ENCODE peak calls at places on chromosomes 1 and 21, in seven cellular contexts. X, O, S, A, K, Z and D are unnamed samples.

GRCh38 chr1:10530756-10531155 is 56.0 kb downstream of the PEX14 start:
- DNase-seq in X (no peak), O (peak), S (no peak), A (no peak), K (no peak), Z (no peak), D (no peak)

GRCh38 chr1:11919621-11920020 is 6.6 kb downstream of the KIAA2013 start:
- DNase-seq in X (no peak), O (no peak), S (no peak), A (no peak), K (no peak), Z (no peak), D (no peak)

GRCh38 chr1:90614872-90615271 is 102.2 kb downstream of the BARHL2 start:
- DNase-seq in X (peak), O (no peak), S (peak), A (no peak), K (no peak), Z (no peak), D (no peak)

GRCh38 chr1:216223521-216223920 is 199.7 kb downstream of the USH2A start:
- DNase-seq in X (no peak), O (peak), S (no peak), A (no peak), K (no peak), Z (no peak), D (no peak)

GRCh38 chr1:94284481-94284880 is 47.1 kb upstream of the ARHGAP29 start:
- DNase-seq in X (no peak), O (peak), S (no peak), A (no peak), K (no peak), Z (no peak), D (no peak)

GRCh38 chr1:35564884-35565741 is 7.5 kb downstream of the NCDN start:
- DNase-seq in X (no peak), O (no peak), S (no peak), A (no peak), K (no peak), Z (no peak), D (no peak)

GRCh38 chr21:43343992-43344886 is 82.7 kb downstream of the SIK1 start:
- DNase-seq in X (no peak), O (no peak), S (peak), A (no peak), K (no peak), Z (no peak), D (no peak)

GRCh38 chr1:11704226-11704619 is 12.7 kb downstream of the DRAXIN start:
- DNase-seq in X (peak), O (no peak), S (no peak), A (no peak), K (no peak), Z (peak), D (no peak)

GRCh38 chr1:81600878-81601658 is 199.7 kb upstream of the ADGRL2 start:
- DNase-seq in X (no peak), O (no peak), S (no peak), A (no peak), K (no peak), Z (no peak), D (no peak)

GRCh38 chr1:243930822-243931671 is 81.0 kb upstream of the AKT3 start:
- DNase-seq in X (peak), O (no peak), S (no peak), A (no peak), K (no peak), Z (peak), D (no peak)

GRCh38 chr1:167520711-167521206 is 2.4 kb upstream of the CD247 start:
- DNase-seq in X (peak), O (no peak), S (no peak), A (no peak), K (no peak), Z (no peak), D (peak)

GRCh38 chr1:101704895-101705294 is 291.8 kb downstream of the OLFM3 start:
- DNase-seq in X (peak), O (no peak), S (no peak), A (no peak), K (no peak), Z (no peak), D (no peak)

GRCh38 chr1:50857702-50858101 is 102.4 kb downstream of the FAF1 start:
- DNase-seq in X (no peak), O (no peak), S (no peak), A (no peak), K (no peak), Z (no peak), D (no peak)

GRCh38 chr1:212797681-212798080 is 6.0 kb downstream of the TATDN3 start:
- DNase-seq in X (no peak), O (peak), S (no peak), A (no peak), K (no peak), Z (no peak), D (no peak)

DNA sequence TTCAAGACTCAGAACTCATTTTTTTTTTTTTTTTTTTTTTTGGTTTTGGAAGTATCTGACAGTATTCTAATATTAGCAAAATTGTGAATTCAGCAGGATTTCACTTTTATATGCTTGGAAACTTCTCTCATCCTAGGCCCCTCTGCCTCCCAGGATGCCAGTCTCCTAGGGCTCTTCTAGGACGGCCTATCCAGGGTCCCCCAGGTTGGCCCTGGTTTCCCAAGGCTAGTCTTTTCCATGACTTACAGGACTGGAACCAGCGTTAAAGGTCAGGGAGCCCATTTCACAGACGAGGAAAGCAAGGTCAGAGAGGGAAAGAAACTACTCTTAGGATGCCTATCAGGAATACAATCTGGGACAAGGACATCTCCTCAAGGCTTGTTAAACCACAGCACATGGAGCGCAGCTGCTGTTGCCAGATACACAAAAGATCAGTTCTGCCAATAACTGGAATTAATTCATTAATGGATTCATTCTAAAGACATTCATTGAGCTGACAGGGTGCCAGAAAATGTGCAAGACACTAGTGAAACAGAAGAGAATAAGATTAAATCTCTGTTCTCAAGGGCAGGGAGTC is 412.6 kb downstream of the PTPRU start:
- DNase-seq in X (no peak), O (no peak), S (no peak), A (no peak), K (no peak), Z (no peak), D (no peak)
- H3K4me2 ChIP-seq in X (no peak), O (no peak), S (peak), A (no peak), K (peak), Z (no peak), D (no peak)

GRCh38 chr1:236484310-236484971 is 39.3 kb upstream of the LGALS8 start:
- DNase-seq in X (no peak), O (no peak), S (no peak), A (no peak), K (no peak), Z (no peak), D (no peak)

GRCh38 chr1:236480758-236481436 is 42.9 kb upstream of the LGALS8 start:
- DNase-seq in X (no peak), O (no peak), S (no peak), A (no peak), K (no peak), Z (no peak), D (no peak)

GRCh38 chr1:236489710-236490377 is 33.9 kb upstream of the LGALS8 start:
- DNase-seq in X (peak), O (peak), S (peak), A (peak), K (peak), Z (peak), D (peak)

GRCh38 chr1:236491469-236492136 is 32.2 kb upstream of the LGALS8 start:
- DNase-seq in X (no peak), O (no peak), S (no peak), A (no peak), K (no peak), Z (no peak), D (no peak)

GRCh38 chr1:236486315-236486714 is 37.5 kb upstream of the LGALS8 start:
- DNase-seq in X (no peak), O (no peak), S (no peak), A (no peak), K (no peak), Z (no peak), D (no peak)
- H3K4me3 ChIP-seq in X (no peak), O (no peak), S (no peak), A (no peak), K (no peak), Z (no peak), D (no peak)

GRCh38 chr1:178537445-178538090 is 24.7 kb downstream of the TEX35 start:
- DNase-seq in X (no peak), O (no peak), S (peak), A (no peak), K (peak), Z (no peak), D (no peak)

GRCh38 chr1:178536844-178537371 is 24.0 kb downstream of the TEX35 start:
- DNase-seq in X (no peak), O (peak), S (peak), A (no peak), K (peak), Z (no peak), D (no peak)

GRCh38 chr1:178538192-178538916 is 25.4 kb downstream of the TEX35 start:
- DNase-seq in X (no peak), O (peak), S (peak), A (no peak), K (no peak), Z (no peak), D (no peak)

GRCh38 chr1:178534137-178534868 is 21.4 kb downstream of the TEX35 start:
- DNase-seq in X (no peak), O (no peak), S (no peak), A (no peak), K (no peak), Z (no peak), D (no peak)

DNA sequence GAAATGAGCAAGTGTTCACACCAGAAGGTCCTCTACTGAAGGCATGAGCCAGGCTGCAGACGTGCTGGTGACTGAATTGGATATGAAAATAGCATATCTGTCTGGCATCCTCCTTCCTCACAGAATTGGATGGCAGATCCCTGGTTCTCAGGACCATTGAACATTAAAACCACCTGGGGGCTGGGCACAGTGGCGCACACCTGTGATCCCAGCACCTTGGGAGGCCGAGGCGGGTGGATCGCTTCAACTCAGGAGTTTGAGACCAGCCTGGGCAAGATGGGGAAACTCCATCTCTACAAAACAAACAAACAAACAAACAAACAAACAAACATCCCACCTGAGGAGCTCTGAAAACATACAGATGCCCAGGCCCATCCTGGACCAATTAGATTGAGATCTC is 23.4 kb downstream of the TEX35 start:
- DNase-seq in X (no peak), O (no peak), S (no peak), A (no peak), K (no peak), Z (no peak), D (no peak)
- H3K27ac ChIP-seq in X (no peak), O (peak), S (peak), A (no peak), K (peak), Z (no peak), D (no peak)

DNA sequence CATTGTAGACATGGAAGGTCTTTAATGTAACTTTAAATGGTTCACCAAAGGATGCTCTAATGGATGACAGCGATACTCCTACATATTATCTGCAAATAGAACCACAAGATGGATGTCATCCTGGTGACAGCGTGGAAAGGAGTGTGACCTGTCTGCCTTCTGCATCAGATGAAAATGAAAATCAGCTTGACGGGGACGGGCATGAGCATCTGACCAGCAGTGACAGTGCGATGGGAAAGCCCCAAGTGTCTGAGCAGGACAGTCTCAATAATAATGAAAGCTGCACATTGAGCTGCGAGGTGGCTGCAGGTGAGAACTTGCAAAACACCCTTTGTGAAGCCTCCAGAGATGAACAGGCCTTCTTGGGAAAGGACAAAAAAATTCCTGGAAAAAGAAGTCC is 25.2 kb downstream of the CNST start:
- DNase-seq in X (no peak), O (no peak), S (no peak), A (no peak), K (no peak), Z (no peak), D (no peak)
- H3K4me2 ChIP-seq in X (no peak), O (no peak), S (no peak), A (no peak), K (no peak), Z (no peak), D (no peak)

DNA sequence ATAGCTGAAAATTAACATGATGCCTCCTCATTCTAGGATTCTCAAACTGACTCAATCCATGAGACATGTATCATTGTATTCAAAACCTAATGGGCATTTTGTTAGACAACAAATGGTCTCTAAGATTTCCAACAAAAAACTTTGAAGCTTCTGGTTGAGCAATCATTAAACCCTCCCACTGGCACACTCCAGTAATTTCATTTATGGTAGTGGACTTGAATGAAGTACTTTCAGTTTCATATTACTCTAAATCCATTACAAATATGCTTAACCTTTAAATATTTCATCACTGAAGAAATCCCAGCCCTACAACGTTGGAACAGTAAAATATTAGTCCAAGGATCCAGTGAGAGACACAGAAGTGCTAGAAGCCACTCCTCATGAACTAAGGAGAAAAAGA is 43.5 kb downstream of the GBP6 start:
- DNase-seq in X (no peak), O (peak), S (no peak), A (no peak), K (no peak), Z (no peak), D (no peak)
- H3K4me3 ChIP-seq in X (no peak), O (peak), S (no peak), A (no peak), K (no peak), Z (no peak), D (no peak)